ENCODE peak calls at places on chromosomes 6 and 20, in nine cellular contexts. E is mammary epithelial cell, T is fibroblast of pulmonary artery, Y is fibroblast of mammary gland, I is RWPE1, W is kidney, X is Panc1, B is H1, L is heart right ventricle. U is an unnamed sample.

GRCh38 chr6:147986891-147987290 is 355.7 kb upstream of the SASH1 start:
- DNase-seq in E (no peak), T (peak), Y (no peak), I (no peak), W (no peak), X (no peak), B (no peak), L (no peak), U (no peak)

GRCh38 chr6:146857960-146858308 is 259.2 kb downstream of the ADGB start:
- DNase-seq in E (no peak), T (no peak), Y (no peak), I (no peak), W (no peak), X (no peak), B (peak), L (no peak), U (peak)

GRCh38 chr6:150600302-150601017 is 775 bp downstream of the PLEKHG1 start:
- DNase-seq in E (peak), T (peak), Y (peak), I (peak), W (peak), X (peak), B (peak), L (peak), U (peak)

GRCh38 chr6:30979690-30980089 is 3.8 kb upstream of the MUC21 start:
- DNase-seq in E (no peak), T (no peak), Y (no peak), I (no peak), W (no peak), X (no peak), B (no peak), L (no peak), U (no peak)

GRCh38 chr6:149779644-149779963 is 30.1 kb downstream of the PCMT1 start:
- DNase-seq in E (no peak), T (no peak), Y (peak), I (no peak), W (no peak), X (no peak), B (no peak), L (peak), U (no peak)

GRCh38 chr6:38279945-38280588 is 359.7 kb downstream of the BTBD9 start:
- DNase-seq in E (no peak), T (no peak), Y (no peak), I (no peak), W (no peak), X (no peak), B (no peak), L (no peak), U (no peak)

GRCh38 chr20:50308513-50309279 is 118.1 kb downstream of the CEBPB start:
- DNase-seq in E (peak), T (peak), Y (peak), I (peak), W (peak), X (peak), B (no peak), L (peak), U (no peak)

GRCh38 chr6:52263709-52264320 is 19.5 kb upstream of the IL17F start:
- DNase-seq in E (peak), T (peak), Y (peak), I (peak), W (peak), X (peak), B (peak), L (peak), U (peak)

GRCh38 chr6:2259002-2259494 is 13.6 kb upstream of the GMDS start:
- DNase-seq in E (no peak), T (no peak), Y (no peak), I (no peak), W (no peak), X (no peak), B (no peak), L (no peak), U (no peak)

GRCh38 chr6:12258591-12258990 is 31.6 kb upstream of the EDN1 start:
- DNase-seq in E (no peak), T (no peak), Y (no peak), I (no peak), W (no peak), X (no peak), B (no peak), L (no peak), U (no peak)

GRCh38 chr20:6492396-6493055 is 275.0 kb upstream of the BMP2 start:
- DNase-seq in E (peak), T (peak), Y (no peak), I (peak), W (no peak), X (no peak), B (no peak), L (no peak), U (no peak)

GRCh38 chr6:51384736-51385135 is 566.1 kb downstream of the TFAP2B start:
- DNase-seq in E (no peak), T (no peak), Y (no peak), I (no peak), W (no peak), X (no peak), B (no peak), L (no peak), U (no peak)

GRCh38 chr20:36312724-36313441 is 6.7 kb downstream of the DLGAP4 start:
- DNase-seq in E (no peak), T (no peak), Y (no peak), I (no peak), W (no peak), X (no peak), B (peak), L (no peak), U (peak)

GRCh38 chr20:37516697-37517370 is 4.2 kb upstream of the NNAT start:
- DNase-seq in E (no peak), T (no peak), Y (peak), I (no peak), W (no peak), X (no peak), B (no peak), L (no peak), U (no peak)

GRCh38 chr20:31494131-31494530 is 19.0 kb downstream of the REM1 start:
- DNase-seq in E (peak), T (peak), Y (peak), I (peak), W (no peak), X (no peak), B (peak), L (no peak), U (no peak)

GRCh38 chr6:77454386-77454785 is 8.9 kb downstream of the HTR1B start:
- DNase-seq in E (peak), T (no peak), Y (no peak), I (peak), W (no peak), X (no peak), B (no peak), L (no peak), U (no peak)

GRCh38 chr6:165844801-165845364 is 181.8 kb upstream of the PDE10A start:
- DNase-seq in E (no peak), T (no peak), Y (no peak), I (no peak), W (no peak), X (no peak), B (no peak), L (no peak), U (no peak)

GRCh38 chr6:24547243-24547642 is 52.5 kb downstream of the ALDH5A1 start:
- DNase-seq in E (no peak), T (peak), Y (no peak), I (no peak), W (no peak), X (no peak), B (peak), L (no peak), U (peak)
- TF ChIP-seq CTCF in E (no peak), T (no peak), Y (no peak), I (no peak), W (no peak), X (no peak), B (peak), L (peak), U (peak)

DNA sequence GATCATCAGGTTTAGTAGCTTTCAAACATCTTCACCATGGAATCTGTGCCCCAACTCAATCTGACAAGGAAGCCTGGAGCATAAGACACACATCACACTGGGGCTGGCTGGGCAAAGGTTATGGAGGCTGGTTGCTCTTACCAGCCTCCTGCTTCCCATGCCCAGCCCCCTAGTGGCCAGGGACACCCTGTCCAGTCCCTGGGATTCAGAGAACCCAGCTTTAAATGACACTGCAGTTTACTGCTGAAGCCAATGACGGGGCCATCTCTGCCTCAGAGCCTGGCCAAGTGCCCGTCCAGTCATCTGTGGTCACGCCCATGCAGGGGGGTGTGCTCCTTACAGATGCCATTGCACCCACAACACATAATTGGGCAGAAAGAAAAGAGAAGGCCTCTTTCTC is 272.9 kb downstream of the SMOC2 start:
- DNase-seq in E (no peak), T (no peak), Y (peak), I (peak), W (no peak), X (no peak), B (no peak), L (no peak), U (no peak)
- TF ChIP-seq CTCF in E (no peak), T (no peak), Y (peak), I (no peak), W (peak), X (peak), B (peak), L (peak), U (no peak)

GRCh38 chr6:21639316-21639715 is 45.8 kb downstream of the SOX4 start:
- DNase-seq in E (no peak), T (peak), Y (no peak), I (no peak), W (no peak), X (no peak), B (no peak), L (no peak), U (no peak)

GRCh38 chr6:21634582-21634981 is 41.0 kb downstream of the SOX4 start:
- DNase-seq in E (peak), T (peak), Y (peak), I (peak), W (no peak), X (peak), B (no peak), L (no peak), U (no peak)

GRCh38 chr6:21628162-21628561 is 34.6 kb downstream of the SOX4 start:
- DNase-seq in E (no peak), T (no peak), Y (no peak), I (no peak), W (no peak), X (no peak), B (no peak), L (no peak), U (no peak)

GRCh38 chr6:21636876-21637275 is 43.3 kb downstream of the SOX4 start:
- DNase-seq in E (no peak), T (peak), Y (peak), I (no peak), W (no peak), X (no peak), B (no peak), L (no peak), U (no peak)

GRCh38 chr6:21633511-21634109 is 40.1 kb downstream of the SOX4 start:
- DNase-seq in E (no peak), T (no peak), Y (no peak), I (no peak), W (no peak), X (no peak), B (no peak), L (no peak), U (no peak)
- TF ChIP-seq CTCF in E (no peak), T (no peak), Y (no peak), I (no peak), W (no peak), X (no peak), B (no peak), L (no peak), U (no peak)

DNA sequence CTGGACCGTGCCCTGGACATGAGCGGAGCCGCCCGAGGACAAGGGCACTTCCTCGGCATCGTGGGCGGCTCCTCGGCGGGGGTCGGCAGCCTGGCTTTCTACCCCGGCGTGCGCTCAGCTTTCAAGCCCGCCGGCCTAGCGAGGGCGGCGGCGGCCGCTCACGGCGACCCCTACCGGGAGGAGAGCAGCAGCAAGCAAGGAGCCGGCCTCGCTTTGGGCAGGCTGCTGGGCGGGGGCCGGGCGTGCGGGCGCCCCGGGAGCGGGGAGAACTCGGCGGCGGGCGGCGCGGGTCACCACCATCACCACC is 6.7 kb downstream of the PRDM13 start:
- DNase-seq in E (no peak), T (peak), Y (peak), I (peak), W (peak), X (no peak), B (no peak), L (peak), U (peak)
- TF ChIP-seq CTCF in E (no peak), T (peak), Y (peak), I (peak), W (peak), X (no peak), B (peak), L (peak), U (peak)

GRCh38 chr6:119148102-119148824 is 69.8 kb upstream of the FAM184A start:
- DNase-seq in E (peak), T (peak), Y (peak), I (peak), W (no peak), X (peak), B (peak), L (no peak), U (peak)
- TF ChIP-seq CTCF in E (peak), T (peak), Y (peak), I (peak), W (peak), X (peak), B (peak), L (peak), U (peak)

GRCh38 chr20:57509665-57510237 is 15.2 kb downstream of the CTCFL start:
- DNase-seq in E (peak), T (peak), Y (peak), I (peak), W (no peak), X (no peak), B (no peak), L (no peak), U (peak)
- TF ChIP-seq CTCF in E (peak), T (peak), Y (peak), I (peak), W (peak), X (peak), B (peak), L (peak), U (peak)